ENCODE peak calls at places on chromosome 5, in four cellular contexts. Y, L, O and N are unnamed samples.

GRCh38 chr5:157514974-157515373 is 55.0 kb downstream of the NIPAL4 start:
- DNase-seq in Y (no peak), L (no peak), O (no peak), N (no peak)

GRCh38 chr5:57456056-57456455 is 26.6 kb downstream of the ACTBL2 start:
- DNase-seq in Y (peak; percentile 53), O (no peak), L (no peak), N (no peak)

GRCh38 chr5:83991566-83992224 is 271.0 kb upstream of the HAPLN1 start:
- DNase-seq in L (peak; percentile 91), O (no peak), Y (no peak), N (no peak)

GRCh38 chr5:125370486-125370885 is 624.0 kb upstream of the ZNF608 start:
- DNase-seq in L (no peak), Y (no peak), O (no peak), N (no peak)

GRCh38 chr5:19564036-19564435 is 424.0 kb downstream of the CDH18 start:
- DNase-seq in O (no peak), Y (no peak), L (peak; percentile 28), N (no peak)

GRCh38 chr5:179344301-179345178 is 721 bp downstream of the ADAMTS2 start:
- DNase-seq in L (peak; percentile 28), Y (no peak), O (no peak), N (no peak)

GRCh38 chr5:56402273-56403223 is 169.4 kb upstream of the ANKRD55 start:
- DNase-seq in L (peak; percentile 28), Y (peak; percentile 35), O (no peak), N (no peak)

GRCh38 chr5:132439521-132440206 is 50.9 kb downstream of the IRF1 start:
- DNase-seq in L (peak; percentile 94), O (no peak), Y (no peak), N (peak; percentile 88)

GRCh38 chr5:54091416-54092130 is 218.8 kb downstream of the ARL15 start:
- DNase-seq in O (no peak), L (peak; percentile 52), Y (no peak), N (no peak)

GRCh38 chr5:69415584-69415958 is 655 bp downstream of the MARVELD2 start:
- DNase-seq in Y (peak; percentile 57), O (no peak), L (no peak), N (no peak)

GRCh38 chr5:138869763-138870500 is 5.2 kb downstream of the LRRTM2 start:
- DNase-seq in O (no peak), L (peak; percentile 75), Y (no peak), N (no peak)

GRCh38 chr5:33736510-33736909 is 155.3 kb downstream of the ADAMTS12 start:
- DNase-seq in L (peak; percentile 96), O (no peak), Y (peak; percentile 2), N (peak; percentile 90)

GRCh38 chr5:148740966-148741742 is 85.3 kb upstream of the ADRB2 start:
- DNase-seq in Y (peak; percentile 63), O (peak; percentile 35), L (peak; percentile 53), N (peak; percentile 61)

GRCh38 chr5:5126444-5126843 is 13.7 kb upstream of the ADAMTS16 start:
- DNase-seq in O (no peak), L (no peak), Y (no peak), N (no peak)

GRCh38 chr5:9265391-9266287 is 280.2 kb downstream of the SEMA5A start:
- DNase-seq in L (peak; percentile 97), O (no peak), Y (no peak), N (peak; percentile 84)
- H3K4me3 ChIP-seq in L (no peak overlapping the region), O (no peak overlapping the region), Y (no peak overlapping the region), N (peak overlapping the region; percentile 29)

GRCh38 chr5:100746730-100747129 is 156.4 kb downstream of the ST8SIA4 start:
- DNase-seq in O (no peak), Y (no peak), L (no peak), N (no peak)
- H3K4me3 ChIP-seq in O (no peak overlapping the region), Y (no peak overlapping the region), L (no peak overlapping the region), N (no peak overlapping the region)

GRCh38 chr5:169651526-169651925 is 14.5 kb downstream of the DOCK2 start:
- DNase-seq in O (no peak), L (peak; percentile 26), Y (no peak), N (no peak)

GRCh38 chr5:169657127-169657526 is 20.1 kb downstream of the DOCK2 start:
- DNase-seq in Y (no peak), O (no peak), L (no peak), N (no peak)

GRCh38 chr5:169652057-169652456 is 15.0 kb downstream of the DOCK2 start:
- DNase-seq in Y (no peak), L (no peak), O (no peak), N (no peak)

GRCh38 chr5:169655353-169655752 is 18.3 kb downstream of the DOCK2 start:
- DNase-seq in O (no peak), Y (no peak), L (no peak), N (no peak)

GRCh38 chr5:169656125-169656990 is 19.3 kb downstream of the DOCK2 start:
- DNase-seq in O (no peak), Y (no peak), L (peak; percentile 46), N (no peak)
- H3K4me3 ChIP-seq in O (no peak overlapping the region), Y (no peak overlapping the region), L (no peak overlapping the region), N (no peak overlapping the region)

GRCh38 chr5:93582677-93583524 is at the start of gene NR2F1:
- DNase-seq in Y (peak; percentile 27), L (peak; percentile 100), O (peak; percentile 68), N (peak; percentile 85)
- H3K4me3 ChIP-seq in Y (peak within 1 kb of the TSS; percentile 37), L (peak within 1 kb of the TSS; percentile 98), O (peak within 1 kb of the TSS; percentile 8), N (peak within 1 kb of the TSS; percentile 80)

DNA sequence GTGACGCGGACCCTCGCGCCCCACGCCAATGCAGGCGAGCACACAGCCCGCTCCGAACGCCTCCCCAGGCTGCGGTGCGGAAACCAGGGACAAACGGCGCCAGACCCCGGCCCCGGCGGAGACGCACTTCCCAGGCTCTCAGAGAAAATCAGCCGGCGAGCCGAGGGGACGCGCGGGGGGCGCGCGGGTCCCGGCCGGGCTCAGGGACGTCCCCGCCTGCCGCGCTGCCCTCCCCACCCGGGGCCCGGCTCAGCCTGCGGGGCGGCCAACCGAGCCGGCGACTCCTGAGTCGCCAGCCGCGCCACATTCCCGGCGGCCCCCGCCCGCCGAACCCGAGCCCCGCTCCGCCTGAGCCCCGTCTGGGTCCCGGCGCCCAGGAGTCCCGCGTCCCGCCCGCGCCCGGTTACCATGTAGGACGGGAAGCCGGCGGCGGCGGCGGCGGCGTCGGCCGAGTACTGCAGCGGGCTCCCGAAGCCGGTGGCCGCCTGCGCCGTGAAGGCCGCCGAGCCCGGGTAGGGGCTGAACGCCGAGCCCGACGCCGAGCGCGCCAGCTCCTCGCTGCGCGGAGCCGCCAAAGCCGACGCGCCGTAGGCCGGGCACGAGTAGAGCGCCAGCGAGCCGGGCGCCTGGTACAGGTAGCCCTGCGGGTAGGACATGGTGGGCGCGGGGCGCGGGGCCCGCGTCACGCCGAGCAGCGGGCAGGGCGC is 566 bp downstream of the IRX2 start:
- DNase-seq in O (no peak), L (peak; percentile 50), Y (no peak), N (no peak)
- H3K4me3 ChIP-seq in O (no peak overlapping the region), L (no peak overlapping the region), Y (no peak overlapping the region), N (peak overlapping the region; percentile 77)

GRCh38 chr5:14172149-14172795 is 29.1 kb downstream of the TRIO start:
- DNase-seq in Y (no peak), L (no peak), O (no peak), N (no peak)

GRCh38 chr5:14176888-14177287 is 33.7 kb downstream of the TRIO start:
- DNase-seq in Y (peak; percentile 34), O (no peak), L (no peak), N (no peak)

GRCh38 chr5:14173419-14174234 is 30.5 kb downstream of the TRIO start:
- DNase-seq in Y (no peak), L (no peak), O (no peak), N (no peak)

GRCh38 chr5:14171621-14172020 is 28.5 kb downstream of the TRIO start:
- DNase-seq in O (no peak), L (peak; percentile 77), Y (no peak), N (no peak)

DNA sequence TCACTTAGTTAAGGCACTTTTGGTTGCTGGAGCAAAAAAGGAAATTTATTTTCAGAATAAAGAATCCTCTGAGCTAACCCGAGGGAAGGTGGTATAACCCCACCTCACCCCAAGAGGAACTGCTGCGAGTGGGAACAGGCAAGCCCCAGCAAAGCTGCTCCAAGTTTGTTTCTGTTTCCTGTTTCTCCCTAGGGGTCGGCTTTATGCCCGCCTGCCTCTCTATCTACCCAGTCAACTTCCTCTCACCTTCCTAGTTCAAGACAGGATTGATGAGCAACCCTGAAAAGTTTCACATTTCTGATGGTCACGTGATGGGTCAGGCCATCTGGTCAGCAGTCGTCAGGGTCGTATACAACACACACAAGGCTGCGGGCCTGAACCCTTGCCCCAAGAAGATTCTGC is 31.1 kb downstream of the TRIO start:
- DNase-seq in L (no peak), Y (no peak), O (no peak), N (no peak)
- H3K4me3 ChIP-seq in L (no peak overlapping the region), Y (no peak overlapping the region), O (no peak overlapping the region), N (no peak overlapping the region)